ENCODE peak calls at places on chromosomes 12 and 14, in eight cellular contexts. One of them, this sample, is unnamed.
A peak's percentile ranks its signal among the peaks of the same experiment; 100 is the strongest.

GRCh38 chr14:85416771-85417170 is 113.2 kb upstream of the FLRT2 start:
- DNase-seq in mammary epithelial cell: peak; percentile 88
- DNase-seq in sigmoid colon: no peak
- DNase-seq in body of pancreas: no peak
- DNase-seq in thyroid gland: no peak
- DNase-seq in GM23338: no peak
- DNase-seq in fibroblast of lung: peak; percentile 59
- DNase-seq in psoas muscle: no peak
- DNase-seq in this sample: no peak

GRCh38 chr12:63862187-63863107 is 17.9 kb downstream of the SRGAP1 start:
- DNase-seq in fibroblast of lung: no peak
- DNase-seq in psoas muscle: no peak
- DNase-seq in thyroid gland: peak; percentile 86
- DNase-seq in sigmoid colon: no peak
- DNase-seq in GM23338: peak; percentile 23
- DNase-seq in mammary epithelial cell: peak; percentile 3
- DNase-seq in body of pancreas: peak; percentile 78
- DNase-seq in this sample: no peak

GRCh38 chr12:47634127-47634526 is 71.7 kb downstream of the RPAP3 start:
- DNase-seq in thyroid gland: no peak
- DNase-seq in psoas muscle: no peak
- DNase-seq in fibroblast of lung: no peak
- DNase-seq in sigmoid colon: no peak
- DNase-seq in mammary epithelial cell: no peak
- DNase-seq in body of pancreas: no peak
- DNase-seq in GM23338: no peak
- DNase-seq in this sample: no peak

GRCh38 chr12:66960704-66961690 is 282.1 kb upstream of the GRIP1 start:
- DNase-seq in psoas muscle: no peak
- DNase-seq in body of pancreas: no peak
- DNase-seq in sigmoid colon: no peak
- DNase-seq in mammary epithelial cell: peak; percentile 21
- DNase-seq in GM23338: peak; percentile 70
- DNase-seq in thyroid gland: peak; percentile 11
- DNase-seq in fibroblast of lung: no peak
- DNase-seq in this sample: no peak

GRCh38 chr12:105986779-105987686 is 151.7 kb downstream of the NUAK1 start:
- DNase-seq in thyroid gland: no peak
- DNase-seq in psoas muscle: no peak
- DNase-seq in body of pancreas: peak; percentile 33
- DNase-seq in fibroblast of lung: peak; percentile 53
- DNase-seq in sigmoid colon: no peak
- DNase-seq in mammary epithelial cell: peak; percentile 61
- DNase-seq in GM23338: no peak
- DNase-seq in this sample: no peak

GRCh38 chr12:107319536-107320030 is 226.2 kb upstream of the CRY1 start:
- DNase-seq in body of pancreas: no peak
- DNase-seq in sigmoid colon: no peak
- DNase-seq in mammary epithelial cell: peak; percentile 26
- DNase-seq in GM23338: no peak
- DNase-seq in fibroblast of lung: no peak
- DNase-seq in psoas muscle: no peak
- DNase-seq in thyroid gland: no peak
- DNase-seq in this sample: no peak

GRCh38 chr14:63508033-63508432 is 35.1 kb downstream of the PPP2R5E start:
- DNase-seq in thyroid gland: no peak
- DNase-seq in sigmoid colon: no peak
- DNase-seq in body of pancreas: no peak
- DNase-seq in GM23338: peak; percentile 25
- DNase-seq in fibroblast of lung: no peak
- DNase-seq in psoas muscle: no peak
- DNase-seq in mammary epithelial cell: no peak
- DNase-seq in this sample: no peak

GRCh38 chr14:101200008-101200649 is 296.6 kb upstream of the RTL1 start:
- DNase-seq in thyroid gland: no peak
- DNase-seq in GM23338: no peak
- DNase-seq in body of pancreas: no peak
- DNase-seq in sigmoid colon: peak; percentile 19
- DNase-seq in psoas muscle: no peak
- DNase-seq in mammary epithelial cell: no peak
- DNase-seq in fibroblast of lung: no peak
- DNase-seq in this sample: no peak

GRCh38 chr12:26275313-26276257 is 80.2 kb downstream of the SSPN start:
- DNase-seq in fibroblast of lung: no peak
- DNase-seq in thyroid gland: no peak
- DNase-seq in body of pancreas: no peak
- DNase-seq in sigmoid colon: no peak
- DNase-seq in psoas muscle: no peak
- DNase-seq in GM23338: no peak
- DNase-seq in mammary epithelial cell: no peak
- DNase-seq in this sample: no peak

GRCh38 chr14:74670726-74671125 is 42.2 kb downstream of the AREL1 start:
- DNase-seq in GM23338: no peak
- DNase-seq in psoas muscle: no peak
- DNase-seq in sigmoid colon: no peak
- DNase-seq in mammary epithelial cell: no peak
- DNase-seq in fibroblast of lung: peak; percentile 49
- DNase-seq in body of pancreas: no peak
- DNase-seq in thyroid gland: no peak
- DNase-seq in this sample: no peak

DNA sequence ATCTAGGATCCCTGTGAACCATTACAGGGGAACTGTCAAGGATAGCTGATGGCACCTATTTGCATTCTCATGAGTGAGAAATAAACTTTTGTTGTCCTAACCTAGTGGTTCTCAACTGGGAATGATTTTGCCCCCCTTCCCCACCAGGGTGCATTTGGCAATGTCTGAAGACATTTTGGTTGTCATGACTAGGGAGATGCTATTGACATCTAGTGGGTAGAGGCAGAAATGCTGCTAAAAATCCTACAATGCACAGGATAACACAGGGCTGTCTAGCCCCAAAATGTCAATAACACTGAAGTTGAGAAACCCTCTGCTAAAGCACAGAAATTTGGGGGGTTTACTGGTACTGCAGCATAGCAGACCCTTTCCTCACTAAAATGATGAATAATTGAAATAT is 140.9 kb upstream of the SRRM4 start:
- DNase-seq in GM23338: peak; percentile 76
- DNase-seq in thyroid gland: no peak
- DNase-seq in psoas muscle: no peak
- DNase-seq in body of pancreas: no peak
- DNase-seq in fibroblast of lung: no peak
- DNase-seq in sigmoid colon: no peak
- DNase-seq in mammary epithelial cell: no peak
- DNase-seq in this sample: peak; percentile 54
- TF ChIP-seq CTCF in GM23338: peak; percentile 66
- TF ChIP-seq CTCF in thyroid gland: no peak
- TF ChIP-seq CTCF in psoas muscle: no peak
- TF ChIP-seq CTCF in body of pancreas: no peak
- TF ChIP-seq CTCF in fibroblast of lung: no peak
- TF ChIP-seq CTCF in sigmoid colon: no peak
- TF ChIP-seq CTCF in mammary epithelial cell: no peak
- TF ChIP-seq CTCF in this sample: peak; percentile 68

GRCh38 chr14:54147285-54147684 is 190.7 kb upstream of the BMP4 start:
- DNase-seq in psoas muscle: no peak
- DNase-seq in body of pancreas: no peak
- DNase-seq in GM23338: no peak
- DNase-seq in fibroblast of lung: no peak
- DNase-seq in thyroid gland: peak; percentile 8
- DNase-seq in mammary epithelial cell: peak; percentile 85
- DNase-seq in sigmoid colon: no peak
- DNase-seq in this sample: no peak
- H3K27me3 ChIP-seq in psoas muscle: no peaks in the 10 kb centered on the region
- H3K27me3 ChIP-seq in body of pancreas: no peaks in the 10 kb centered on the region
- H3K27me3 ChIP-seq in GM23338: no peaks in the 10 kb centered on the region
- H3K27me3 ChIP-seq in fibroblast of lung: no peaks in the 10 kb centered on the region
- H3K27me3 ChIP-seq in thyroid gland: no peaks in the 10 kb centered on the region
- H3K27me3 ChIP-seq in mammary epithelial cell: no peaks in the 10 kb centered on the region
- H3K27me3 ChIP-seq in sigmoid colon: no peaks in the 10 kb centered on the region
- H3K27me3 ChIP-seq in this sample: peaks cover 32% of the 10 kb centered on the region

GRCh38 chr14:98816195-98816594 is 455.8 kb downstream of the BCL11B start:
- DNase-seq in thyroid gland: no peak
- DNase-seq in GM23338: no peak
- DNase-seq in sigmoid colon: no peak
- DNase-seq in body of pancreas: no peak
- DNase-seq in mammary epithelial cell: no peak
- DNase-seq in fibroblast of lung: no peak
- DNase-seq in psoas muscle: no peak
- DNase-seq in this sample: no peak
- H3K4me3 ChIP-seq in thyroid gland: no peak overlapping the region
- H3K4me3 ChIP-seq in GM23338: no peak overlapping the region
- H3K4me3 ChIP-seq in sigmoid colon: no peak overlapping the region
- H3K4me3 ChIP-seq in body of pancreas: no peak overlapping the region
- H3K4me3 ChIP-seq in mammary epithelial cell: no peak overlapping the region
- H3K4me3 ChIP-seq in fibroblast of lung: no peak overlapping the region
- H3K4me3 ChIP-seq in psoas muscle: no peak overlapping the region
- H3K4me3 ChIP-seq in this sample: no peak overlapping the region

GRCh38 chr12:49609875-49610154 is 4.4 kb upstream of the FAM186B start:
- DNase-seq in mammary epithelial cell: peak; percentile 32
- DNase-seq in sigmoid colon: no peak
- DNase-seq in fibroblast of lung: no peak
- DNase-seq in body of pancreas: no peak
- DNase-seq in psoas muscle: no peak
- DNase-seq in GM23338: no peak
- DNase-seq in thyroid gland: no peak
- DNase-seq in this sample: no peak
- TF ChIP-seq CTCF in mammary epithelial cell: peak; percentile 35
- TF ChIP-seq CTCF in sigmoid colon: no peak
- TF ChIP-seq CTCF in fibroblast of lung: peak; percentile 3
- TF ChIP-seq CTCF in body of pancreas: no peak
- TF ChIP-seq CTCF in psoas muscle: no peak
- TF ChIP-seq CTCF in GM23338: no peak
- TF ChIP-seq CTCF in thyroid gland: no peak
- TF ChIP-seq CTCF in this sample: no peak

GRCh38 chr12:3309805-3310204 is 181.2 kb upstream of the PRMT8 start:
- DNase-seq in sigmoid colon: no peak
- DNase-seq in GM23338: no peak
- DNase-seq in fibroblast of lung: no peak
- DNase-seq in mammary epithelial cell: no peak
- DNase-seq in psoas muscle: no peak
- DNase-seq in thyroid gland: no peak
- DNase-seq in body of pancreas: no peak
- DNase-seq in this sample: no peak
- H3K27me3 ChIP-seq in sigmoid colon: no peaks in the 10 kb centered on the region
- H3K27me3 ChIP-seq in GM23338: no peaks in the 10 kb centered on the region
- H3K27me3 ChIP-seq in fibroblast of lung: peaks cover 3% of the 10 kb centered on the region
- H3K27me3 ChIP-seq in mammary epithelial cell: no peaks in the 10 kb centered on the region
- H3K27me3 ChIP-seq in psoas muscle: no peaks in the 10 kb centered on the region
- H3K27me3 ChIP-seq in thyroid gland: no peaks in the 10 kb centered on the region
- H3K27me3 ChIP-seq in body of pancreas: no peaks in the 10 kb centered on the region
- H3K27me3 ChIP-seq in this sample: no peaks in the 10 kb centered on the region

DNA sequence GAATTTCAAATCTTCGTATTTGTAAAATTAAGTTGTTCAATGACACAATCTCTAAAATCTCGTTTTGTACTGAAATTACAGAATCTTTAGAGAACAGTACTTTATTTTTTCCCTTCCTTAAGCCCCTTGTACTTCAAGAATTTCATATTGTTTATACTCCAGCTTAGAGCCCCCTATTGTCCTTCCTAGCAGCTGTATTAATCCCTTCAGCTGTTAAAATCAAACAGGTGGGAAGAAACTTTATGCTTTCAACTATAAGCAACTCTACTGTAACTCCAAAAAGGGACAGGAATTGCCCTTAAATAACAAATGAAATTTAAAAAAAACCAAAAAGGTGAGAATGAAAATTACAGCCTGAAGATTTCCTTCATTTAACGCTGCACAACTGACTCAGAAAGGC is 1.7 kb downstream of the NACA start:
- DNase-seq in fibroblast of lung: no peak
- DNase-seq in mammary epithelial cell: no peak
- DNase-seq in sigmoid colon: no peak
- DNase-seq in thyroid gland: no peak
- DNase-seq in GM23338: no peak
- DNase-seq in body of pancreas: no peak
- DNase-seq in psoas muscle: no peak
- DNase-seq in this sample: no peak
- H3K4me3 ChIP-seq in fibroblast of lung: peak overlapping the region; percentile 93
- H3K4me3 ChIP-seq in mammary epithelial cell: peak overlapping the region; percentile 96
- H3K4me3 ChIP-seq in sigmoid colon: peak overlapping the region; percentile 78
- H3K4me3 ChIP-seq in thyroid gland: no peak overlapping the region
- H3K4me3 ChIP-seq in GM23338: peak overlapping the region; percentile 93
- H3K4me3 ChIP-seq in body of pancreas: peak overlapping the region; percentile 44
- H3K4me3 ChIP-seq in psoas muscle: peak overlapping the region; percentile 86
- H3K4me3 ChIP-seq in this sample: peak overlapping the region; percentile 96

DNA sequence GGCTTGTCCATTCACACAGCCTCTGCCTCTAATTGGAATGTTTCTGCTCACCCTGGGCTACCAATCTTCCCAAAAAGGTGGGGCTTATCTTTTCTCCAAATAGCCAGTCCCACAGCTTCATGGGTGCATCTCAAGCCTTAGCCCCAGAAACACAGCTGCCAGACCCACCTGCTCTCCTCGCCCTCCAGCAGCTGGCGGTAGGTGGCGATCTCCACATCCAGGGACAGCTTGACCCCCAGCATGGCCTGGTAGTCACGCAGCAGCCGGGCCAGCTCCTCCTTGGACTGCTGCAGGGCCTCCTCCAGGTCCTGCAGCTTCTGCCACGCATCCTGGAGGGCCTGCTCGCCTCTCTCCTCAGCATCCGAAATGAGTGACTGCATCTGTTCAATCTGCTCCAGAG is 11.1 kb downstream of the KRT77 start:
- DNase-seq in GM23338: peak; percentile 69
- DNase-seq in sigmoid colon: no peak
- DNase-seq in psoas muscle: no peak
- DNase-seq in mammary epithelial cell: no peak
- DNase-seq in body of pancreas: no peak
- DNase-seq in thyroid gland: no peak
- DNase-seq in fibroblast of lung: no peak
- DNase-seq in this sample: no peak
- TF ChIP-seq CTCF in GM23338: peak; percentile 55
- TF ChIP-seq CTCF in sigmoid colon: no peak
- TF ChIP-seq CTCF in psoas muscle: no peak
- TF ChIP-seq CTCF in mammary epithelial cell: no peak
- TF ChIP-seq CTCF in body of pancreas: no peak
- TF ChIP-seq CTCF in thyroid gland: no peak
- TF ChIP-seq CTCF in fibroblast of lung: no peak
- TF ChIP-seq CTCF in this sample: peak; percentile 32

DNA sequence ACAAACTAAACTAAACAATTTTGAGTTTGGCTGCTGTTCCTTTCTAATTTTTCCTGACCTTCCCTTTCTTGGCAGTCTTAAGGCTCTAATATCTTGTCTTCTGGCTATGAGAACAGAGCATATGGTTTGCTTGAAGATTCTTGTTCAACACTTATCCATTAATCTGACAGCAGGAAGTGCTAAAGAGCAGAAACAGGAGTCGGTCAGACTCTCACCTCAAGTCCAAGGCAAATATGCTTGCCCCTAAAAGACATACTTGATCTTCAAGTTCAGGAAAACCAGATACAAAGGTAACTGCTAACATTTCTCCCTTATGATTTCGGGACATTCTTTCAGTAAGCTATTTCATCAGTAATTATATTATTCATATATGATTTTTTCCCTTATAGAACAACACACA is 52.6 kb upstream of the KCNJ8 start:
- DNase-seq in fibroblast of lung: no peak
- DNase-seq in thyroid gland: no peak
- DNase-seq in GM23338: no peak
- DNase-seq in body of pancreas: no peak
- DNase-seq in mammary epithelial cell: no peak
- DNase-seq in sigmoid colon: no peak
- DNase-seq in psoas muscle: no peak
- DNase-seq in this sample: no peak
- H3K27me3 ChIP-seq in fibroblast of lung: no peaks in the 10 kb centered on the region
- H3K27me3 ChIP-seq in thyroid gland: no peaks in the 10 kb centered on the region
- H3K27me3 ChIP-seq in GM23338: no peaks in the 10 kb centered on the region
- H3K27me3 ChIP-seq in body of pancreas: no peaks in the 10 kb centered on the region
- H3K27me3 ChIP-seq in mammary epithelial cell: no peaks in the 10 kb centered on the region
- H3K27me3 ChIP-seq in sigmoid colon: no peaks in the 10 kb centered on the region
- H3K27me3 ChIP-seq in psoas muscle: no peaks in the 10 kb centered on the region
- H3K27me3 ChIP-seq in this sample: no peaks in the 10 kb centered on the region